ENCODE peak calls at places on chromosomes 13 and 19, in four cellular contexts. H is tibial artery, W is neural progenitor cell, A is PC-3. Y is an unnamed sample.

GRCh38 chr13:99342723-99343315 is 35.6 kb upstream of the GPR183 start:
- DNase-seq in H (no peak), W (no peak), A (no peak), Y (no peak)

GRCh38 chr19:35395762-35396199 is 24.9 kb downstream of the GPR42 start:
- DNase-seq in H (no peak), W (peak), A (no peak), Y (no peak)

GRCh38 chr13:56378566-56378965 is 762.2 kb upstream of the PRR20A start:
- DNase-seq in H (no peak), W (no peak), A (no peak), Y (no peak)

GRCh38 chr13:27967203-27967735 is 1.8 kb downstream of the CDX2 start:
- DNase-seq in H (no peak), W (no peak), A (no peak), Y (no peak)

GRCh38 chr13:48942131-48942530 is 33.6 kb upstream of the FNDC3A start:
- DNase-seq in H (no peak), W (no peak), A (peak), Y (peak)

GRCh38 chr19:41479757-41480191 is 36.8 kb downstream of the ERICH4 start:
- DNase-seq in H (peak), W (no peak), A (no peak), Y (no peak)

GRCh38 chr13:33723365-33723764 is 94.6 kb upstream of the RFC3 start:
- DNase-seq in H (no peak), W (no peak), A (no peak), Y (no peak)

GRCh38 chr19:41541990-41542584 is 33.9 kb upstream of the CEACAM21 start:
- DNase-seq in H (no peak), W (peak), A (peak), Y (no peak)

GRCh38 chr19:10560154-10560553 is 5.7 kb downstream of the KRI1 start:
- DNase-seq in H (no peak), W (no peak), A (no peak), Y (no peak)

GRCh38 chr19:662207-662961 is 630 bp downstream of the RNF126 start:
- DNase-seq in H (no peak), W (peak), A (peak), Y (no peak)

GRCh38 chr13:25200783-25201182 is 28.7 kb upstream of the AMER2 start:
- DNase-seq in H (no peak), W (no peak), A (no peak), Y (no peak)

GRCh38 chr13:70034280-70034679 is 73.3 kb upstream of the ATXN8OS start:
- DNase-seq in H (no peak), W (no peak), A (no peak), Y (no peak)

GRCh38 chr13:33454844-33455256 is 169.3 kb upstream of the STARD13 start:
- DNase-seq in H (no peak), W (no peak), A (peak), Y (peak)

GRCh38 chr13:28451482-28452217 is 43.3 kb downstream of the FLT1 start:
- DNase-seq in H (no peak), W (peak), A (no peak), Y (no peak)

GRCh38 chr19:29682236-29682895 is 17.1 kb downstream of the PLEKHF1 start:
- DNase-seq in H (no peak), W (no peak), A (no peak), Y (no peak)

GRCh38 chr19:16258440-16258903 is 60.8 kb downstream of the AP1M1 start:
- DNase-seq in H (peak), W (no peak), A (no peak), Y (no peak)

GRCh38 chr19:33740811-33741396 is 55.8 kb upstream of the KCTD15 start:
- DNase-seq in H (no peak), W (peak), A (peak), Y (no peak)

GRCh38 chr13:99802416-99802815 is 169.2 kb downstream of the ZIC5 start:
- DNase-seq in H (no peak), W (no peak), A (no peak), Y (no peak)

GRCh38 chr13:98487016-98487415 is 89.9 kb downstream of the STK24 start:
- DNase-seq in H (no peak), W (no peak), A (no peak), Y (no peak)

GRCh38 chr19:55680339-55681130 is 5.5 kb downstream of the EPN1 start:
- DNase-seq in H (no peak), W (no peak), A (no peak), Y (no peak)

GRCh38 chr19:9836021-9836420 is 903 bp downstream of the PIN1 start:
- DNase-seq in H (no peak), W (no peak), A (peak), Y (no peak)

GRCh38 chr19:53594811-53595509 is 36.8 kb upstream of the DPRX start:
- DNase-seq in H (no peak), W (peak), A (no peak), Y (no peak)

GRCh38 chr13:30442854-30443379 is 20.6 kb downstream of the UBE2L5 start:
- DNase-seq in H (no peak), W (no peak), A (no peak), Y (no peak)

GRCh38 chr19:51811344-51811743 is 16.4 kb downstream of the FPR3 start:
- DNase-seq in H (peak), W (no peak), A (no peak), Y (no peak)

GRCh38 chr13:66618702-66619101 is 611.4 kb downstream of the PCDH9 start:
- DNase-seq in H (no peak), W (peak), A (peak), Y (peak)

GRCh38 chr13:101127741-101128353 is 288.5 kb downstream of the NALCN start:
- DNase-seq in H (no peak), W (peak), A (peak), Y (no peak)

GRCh38 chr13:34361528-34361927 is 543.6 kb downstream of the RFC3 start:
- DNase-seq in H (no peak), W (no peak), A (peak), Y (peak)

GRCh38 chr19:33988601-33989000 is 183.7 kb upstream of the LSM14A start:
- DNase-seq in H (no peak), W (peak), A (no peak), Y (no peak)

GRCh38 chr19:33348301-33349010 is 25.1 kb upstream of the CEBPG start:
- DNase-seq in H (no peak), W (no peak), A (no peak), Y (no peak)

GRCh38 chr19:49249933-49250332 is 75.1 kb downstream of the SLC6A16 start:
- DNase-seq in H (no peak), W (no peak), A (no peak), Y (no peak)

GRCh38 chr13:104204177-104204576 is 1138.0 kb upstream of the SLC10A2 start:
- DNase-seq in H (no peak), W (no peak), A (no peak), Y (no peak)

GRCh38 chr13:47094734-47095434 is 198.0 kb upstream of the HTR2A start:
- DNase-seq in H (no peak), W (no peak), A (no peak), Y (no peak)

GRCh38 chr19:45104658-45105384 is 11.8 kb downstream of the PPP1R37 start:
- DNase-seq in H (no peak), W (no peak), A (no peak), Y (no peak)

GRCh38 chr13:110812111-110812868 is 98.8 kb downstream of the ING1 start:
- DNase-seq in H (peak), W (no peak), A (no peak), Y (no peak)

GRCh38 chr13:110815471-110816204 is 99.2 kb downstream of the ANKRD10 start:
- DNase-seq in H (peak), W (no peak), A (peak), Y (no peak)

GRCh38 chr13:110811751-110812110 is 98.2 kb downstream of the ING1 start:
- DNase-seq in H (no peak), W (no peak), A (no peak), Y (no peak)

GRCh38 chr13:110812869-110813645 is 99.6 kb downstream of the ING1 start:
- DNase-seq in H (peak), W (no peak), A (no peak), Y (no peak)

DNA sequence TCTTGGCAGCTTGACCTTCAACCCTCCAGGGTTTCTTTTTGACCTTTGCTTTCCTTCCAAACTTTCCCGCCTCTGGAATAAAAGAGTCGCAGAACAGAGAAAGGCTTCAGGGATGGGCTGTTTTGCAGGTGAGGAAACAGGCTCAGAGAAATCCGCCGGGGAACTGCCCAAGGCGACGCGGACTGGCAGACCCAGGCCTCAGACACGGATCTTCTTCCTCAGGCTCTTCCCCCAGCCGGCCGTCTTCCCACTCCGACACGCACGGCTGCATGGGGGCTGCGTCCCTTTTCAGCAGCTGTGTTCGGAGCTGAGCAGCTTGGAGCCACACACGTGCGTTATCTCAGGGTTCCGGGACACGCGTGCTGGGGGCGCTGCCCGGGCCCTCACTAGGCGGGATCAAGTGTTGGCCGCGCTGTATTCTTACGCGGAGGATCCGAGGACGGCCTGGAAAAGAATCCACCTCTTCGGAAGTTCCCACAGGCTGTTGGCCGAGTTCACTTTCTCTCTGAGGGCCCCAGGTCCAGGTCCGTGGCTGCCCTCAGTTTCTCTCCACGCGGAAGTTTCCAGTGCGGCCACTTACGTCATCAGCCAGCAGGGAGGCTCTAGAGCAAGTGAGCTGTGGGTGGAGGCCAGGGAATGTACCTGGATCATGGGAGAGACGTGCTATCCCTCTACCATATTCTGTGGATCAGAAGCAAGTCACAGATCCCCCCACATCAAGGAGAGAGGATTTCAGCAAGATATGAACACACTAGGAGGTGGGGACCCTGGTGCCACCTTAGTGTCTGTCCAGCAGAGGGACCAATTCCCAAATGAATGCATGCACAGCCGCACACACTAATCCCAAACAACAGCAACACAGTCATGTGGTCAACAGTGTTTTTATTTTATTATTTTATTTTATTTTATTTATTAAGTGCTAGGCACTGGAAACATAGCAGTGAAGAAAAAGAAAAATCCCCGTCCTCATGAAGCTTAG is 100.4 kb downstream of the ING1 start:
- DNase-seq in H (peak), W (no peak), A (no peak), Y (no peak)
- H3K4me3 ChIP-seq in H (no peak), W (no peak), A (no peak), Y (no peak)

GRCh38 chr19:3178973-3179738 is 587 bp downstream of the S1PR4 start:
- DNase-seq in H (no peak), W (no peak), A (no peak), Y (no peak)

GRCh38 chr19:3176715-3177501 is 1.7 kb upstream of the S1PR4 start:
- DNase-seq in H (no peak), W (no peak), A (peak), Y (no peak)

GRCh38 chr19:3175761-3176714 is 2.5 kb upstream of the S1PR4 start:
- DNase-seq in H (no peak), W (no peak), A (peak), Y (no peak)

GRCh38 chr19:3179739-3180293 is 1.2 kb downstream of the S1PR4 start:
- DNase-seq in H (peak), W (no peak), A (no peak), Y (no peak)

GRCh38 chr19:3178377-3178972 is at the start of gene S1PR4:
- DNase-seq in H (no peak), W (no peak), A (no peak), Y (no peak)
- H3K4me3 ChIP-seq in H (peak), W (no peak), A (no peak), Y (no peak)

GRCh38 chr19:5687360-5688198 is 2.5 kb upstream of the RPL36 start:
- DNase-seq in H (no peak), W (no peak), A (no peak), Y (no peak)
- H3K4me3 ChIP-seq in H (peak), W (no peak), A (peak), Y (peak)

GRCh38 chr19:4911314-4911713 is 2.0 kb downstream of the UHRF1 start:
- DNase-seq in H (no peak), W (peak), A (peak), Y (no peak)

GRCh38 chr19:4913996-4914735 is 4.9 kb downstream of the UHRF1 start:
- DNase-seq in H (no peak), W (no peak), A (peak), Y (no peak)

GRCh38 chr19:4916292-4917082 is 7.2 kb downstream of the UHRF1 start:
- DNase-seq in H (no peak), W (no peak), A (no peak), Y (no peak)

GRCh38 chr19:4911786-4912672 is 2.7 kb downstream of the UHRF1 start:
- DNase-seq in H (peak), W (peak), A (peak), Y (peak)

DNA sequence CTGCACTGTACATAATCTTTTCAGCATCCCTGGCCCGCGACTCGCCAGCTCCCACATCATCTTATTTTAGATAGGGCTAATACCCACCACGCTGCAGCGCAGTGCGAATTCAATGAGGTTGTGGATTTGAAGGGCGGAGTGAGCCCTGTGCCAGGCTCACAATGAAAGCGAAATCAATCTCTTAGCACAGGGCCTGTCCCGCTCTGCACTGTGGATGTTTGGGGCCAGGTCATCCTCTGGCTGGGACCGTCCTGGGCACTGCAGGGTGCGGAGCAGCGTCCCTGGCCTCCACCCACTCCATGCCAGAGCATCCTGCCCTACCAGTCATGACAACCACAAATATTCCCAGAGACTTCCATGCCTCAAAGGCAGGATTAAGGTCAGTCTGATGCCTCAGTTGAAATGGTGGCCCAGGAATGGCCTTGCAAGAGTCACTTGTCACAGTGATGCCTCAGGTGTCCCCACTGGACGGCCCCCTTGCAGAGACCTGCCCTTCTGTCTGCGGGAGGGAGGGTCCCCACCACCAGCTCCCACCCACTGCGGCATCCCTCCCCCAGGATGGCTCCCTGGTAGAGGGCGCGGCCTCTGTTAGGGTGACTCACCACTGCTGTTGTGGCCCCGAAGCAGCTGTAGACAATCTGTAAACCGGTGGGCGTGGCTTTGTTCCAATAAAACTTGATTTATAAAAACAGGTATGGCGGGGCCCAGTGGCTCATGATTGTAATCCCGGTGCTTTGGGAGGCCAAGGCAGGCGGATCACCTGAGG is 5.6 kb downstream of the UHRF1 start:
- DNase-seq in H (no peak), W (no peak), A (peak), Y (no peak)
- H3K4me3 ChIP-seq in H (peak), W (no peak), A (peak), Y (no peak)

DNA sequence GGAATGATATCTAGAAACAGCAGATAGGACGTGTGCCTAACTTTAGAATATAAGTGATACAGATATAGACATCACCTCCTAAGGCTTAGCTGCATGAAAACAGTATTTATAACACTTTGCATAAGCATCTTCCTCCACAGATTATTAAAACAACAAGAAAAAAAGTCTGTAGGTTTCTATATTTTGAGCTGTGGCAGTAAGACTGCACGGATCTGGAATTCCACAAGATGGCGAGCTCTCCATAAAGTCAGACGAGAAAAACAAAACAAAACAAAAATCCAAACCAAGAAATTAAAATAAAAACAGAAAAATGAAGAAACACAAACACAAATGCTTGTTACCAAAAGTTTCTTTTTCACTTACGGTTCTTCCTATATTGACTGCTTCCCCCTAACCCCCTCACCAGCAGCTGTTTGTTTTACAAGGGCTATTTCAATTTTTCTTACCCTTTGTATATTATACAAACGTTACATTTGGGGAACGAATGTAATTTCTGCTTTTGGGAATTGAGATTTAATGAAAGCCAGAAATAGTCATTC is 285.8 kb downstream of the MYO16 start:
- DNase-seq in H (no peak), W (no peak), A (peak), Y (no peak)
- H3K4me3 ChIP-seq in H (peak), W (no peak), A (peak), Y (no peak)

GRCh38 chr19:11594084-11594483 is 3.2 kb upstream of the ZNF627 start:
- DNase-seq in H (no peak), W (no peak), A (no peak), Y (no peak)
- H3K4me3 ChIP-seq in H (no peak), W (no peak), A (no peak), Y (no peak)

GRCh38 chr13:80551650-80552497 is 210.9 kb upstream of the SPRY2 start:
- DNase-seq in H (no peak), W (no peak), A (peak), Y (no peak)
- H3K4me3 ChIP-seq in H (no peak), W (no peak), A (no peak), Y (no peak)

GRCh38 chr19:13860679-13861391 is 16.1 kb upstream of the NANOS3 start:
- DNase-seq in H (no peak), W (no peak), A (no peak), Y (no peak)
- H3K4me3 ChIP-seq in H (no peak), W (no peak), A (no peak), Y (no peak)

Y was measured in skeletal muscle cell.